ENCODE peak calls at places on chromosome 15, in four cellular contexts. G is CD4-positive, alpha-beta T cell; E is fibroblast of lung; H is WERI-Rb-1. A is an unnamed sample.

GRCh38 chr15:77975332-77976119 is 102.0 kb downstream of the TBC1D2B start:
- DNase-seq in E (no peak), H (no peak), G (no peak), A (no peak)

GRCh38 chr15:100592898-100593297 is 9.1 kb downstream of the LINS1 start:
- DNase-seq in G (no peak), H (no peak), E (peak; percentile 65), A (no peak)

GRCh38 chr15:95604634-95605036 is 725.9 kb upstream of the NR2F2 start:
- DNase-seq in H (no peak), E (peak; percentile 92), G (no peak), A (no peak)

GRCh38 chr15:83288381-83288801 is 3.9 kb upstream of the BNC1 start:
- DNase-seq in E (no peak), G (no peak), H (no peak), A (no peak)

GRCh38 chr15:73568881-73569280 is 64.3 kb downstream of the NPTN start:
- DNase-seq in E (no peak), H (no peak), G (no peak), A (peak; percentile 17)

GRCh38 chr15:53072077-53072476 is 281.9 kb upstream of the ONECUT1 start:
- DNase-seq in E (peak; percentile 63), G (no peak), H (peak; percentile 44), A (no peak)

GRCh38 chr15:33179874-33180273 is 14.6 kb downstream of the FMN1 start:
- DNase-seq in H (no peak), E (no peak), G (no peak), A (no peak)

GRCh38 chr15:81357178-81357686 is 16.8 kb downstream of the TMC3 start:
- DNase-seq in H (no peak), E (no peak), G (no peak), A (no peak)

GRCh38 chr15:88571153-88572029 is 24.9 kb upstream of the DET1 start:
- DNase-seq in E (no peak), G (no peak), H (peak; percentile 95), A (no peak)

GRCh38 chr15:36210426-36210825 is 369.0 kb upstream of the CDIN1 start:
- DNase-seq in H (no peak), E (no peak), G (no peak), A (no peak)

GRCh38 chr15:34038023-34038403 is 991 bp downstream of the AVEN start:
- DNase-seq in H (no peak), E (no peak), G (no peak), A (no peak)

GRCh38 chr15:36831915-36832310 is 252.5 kb downstream of the CDIN1 start:
- DNase-seq in G (no peak), E (no peak), H (no peak), A (no peak)

GRCh38 chr15:84611631-84612030 is 10.8 kb downstream of the ZSCAN2 start:
- DNase-seq in G (no peak), H (no peak), E (peak; percentile 50), A (no peak)

GRCh38 chr15:34737379-34737928 is 17.3 kb downstream of the GJD2 start:
- DNase-seq in E (no peak), H (no peak), G (no peak), A (no peak)

GRCh38 chr15:28099555-28100140 is 533 bp upstream of the OCA2 start:
- DNase-seq in E (no peak), H (no peak), G (no peak), A (no peak)

GRCh38 chr15:55742498-55742926 is 440 bp downstream of the PRTG start:
- DNase-seq in H (peak; percentile 50), G (no peak), E (peak; percentile 50), A (no peak)

GRCh38 chr15:98794754-98795153 is 146.4 kb downstream of the IGF1R start:
- DNase-seq in H (no peak), E (no peak), G (no peak), A (no peak)

GRCh38 chr15:29788433-29789034 is 33.7 kb downstream of the TJP1 start:
- DNase-seq in E (peak; percentile 63), H (no peak), G (no peak), A (no peak)

GRCh38 chr15:76935620-76936019 is 4.1 kb downstream of the RCN2 start:
- DNase-seq in G (no peak), H (no peak), E (no peak), A (no peak)

GRCh38 chr15:85689729-85690128 is 105.0 kb downstream of the KLHL25 start:
- DNase-seq in G (peak; percentile 52), E (peak; percentile 71), H (no peak), A (no peak)

GRCh38 chr15:69035205-69035917 is 20.9 kb downstream of the NOX5 start:
- DNase-seq in H (peak; percentile 68), E (no peak), G (no peak), A (peak; percentile 36)

GRCh38 chr15:41584636-41585139 is 25.7 kb downstream of the TYRO3 start:
- DNase-seq in E (no peak), H (no peak), G (no peak), A (no peak)

GRCh38 chr15:64636101-64636500 is 139.3 kb downstream of the RBPMS2 start:
- DNase-seq in H (no peak), G (no peak), E (peak; percentile 19), A (no peak)

GRCh38 chr15:80615783-80616391 is 79.2 kb upstream of the ABHD17C start:
- DNase-seq in H (peak; percentile 55), G (no peak), E (peak; percentile 54), A (no peak)

GRCh38 chr15:89002281-89002761 is 85.9 kb upstream of the ABHD2 start:
- DNase-seq in E (peak; percentile 75), G (no peak), H (no peak), A (no peak)

GRCh38 chr15:42102646-42103235 is 8.4 kb upstream of the PLA2G4D start:
- DNase-seq in G (no peak), E (peak; percentile 53), H (no peak), A (no peak)

GRCh38 chr15:98789020-98789419 is 140.7 kb downstream of the IGF1R start:
- DNase-seq in G (no peak), E (no peak), H (no peak), A (no peak)

GRCh38 chr15:50685976-50686467 is 575 bp downstream of the TRPM7 start:
- DNase-seq in G (peak; percentile 56), E (peak; percentile 60), H (peak; percentile 61), A (peak; percentile 67)

GRCh38 chr15:83250766-83251165 is 33.7 kb downstream of the BNC1 start:
- DNase-seq in E (no peak), G (no peak), H (no peak), A (no peak)

GRCh38 chr15:91264651-91265351 is 164.7 kb downstream of the SV2B start:
- DNase-seq in E (no peak), H (no peak), G (no peak), A (no peak)

GRCh38 chr15:87420017-87420416 is 836.5 kb downstream of the NTRK3 start:
- DNase-seq in H (no peak), G (no peak), E (no peak), A (no peak)

GRCh38 chr15:46489276-46489675 is 854.4 kb downstream of the SQOR start:
- DNase-seq in G (no peak), H (no peak), E (no peak), A (no peak)

GRCh38 chr15:65082303-65082958 is 5.9 kb downstream of the KBTBD13 start:
- DNase-seq in H (peak; percentile 37), E (no peak), G (peak; percentile 14), A (peak; percentile 15)

GRCh38 chr15:73951044-73951561 is 24.8 kb downstream of the LOXL1 start:
- DNase-seq in H (peak; percentile 97), G (peak; percentile 66), E (peak; percentile 99), A (peak; percentile 95)

GRCh38 chr15:90154861-90155626 is 46.1 kb upstream of the SEMA4B start:
- DNase-seq in E (peak; percentile 82), G (no peak), H (no peak), A (no peak)
- TF ChIP-seq CTCF in E (no peak), G (no peak), H (no peak), A (no peak)

GRCh38 chr15:63502843-63503738 is 1.3 kb upstream of the USP3 start:
- DNase-seq in E (peak; percentile 92), H (peak; percentile 93), G (peak; percentile 41), A (peak; percentile 55)

GRCh38 chr15:63503739-63504246 is 600 bp upstream of the USP3 start:
- DNase-seq in H (peak; percentile 61), G (peak; percentile 77), E (peak; percentile 89), A (no peak)

GRCh38 chr15:63505842-63506222 is 1.4 kb downstream of the USP3 start:
- DNase-seq in G (no peak), E (peak; percentile 62), H (no peak), A (no peak)

GRCh38 chr15:63504979-63505841 is 817 bp downstream of the USP3 start:
- DNase-seq in H (peak; percentile 62), G (peak; percentile 27), E (peak; percentile 61), A (peak; percentile 64)

GRCh38 chr15:63504247-63504978 is at the start of gene USP3:
- DNase-seq in H (peak; percentile 93), G (peak; percentile 94), E (peak; percentile 95), A (peak; percentile 92)
- TF ChIP-seq CTCF in H (peak; percentile 32), G (peak; percentile 36), E (no peak), A (peak; percentile 52)

DNA sequence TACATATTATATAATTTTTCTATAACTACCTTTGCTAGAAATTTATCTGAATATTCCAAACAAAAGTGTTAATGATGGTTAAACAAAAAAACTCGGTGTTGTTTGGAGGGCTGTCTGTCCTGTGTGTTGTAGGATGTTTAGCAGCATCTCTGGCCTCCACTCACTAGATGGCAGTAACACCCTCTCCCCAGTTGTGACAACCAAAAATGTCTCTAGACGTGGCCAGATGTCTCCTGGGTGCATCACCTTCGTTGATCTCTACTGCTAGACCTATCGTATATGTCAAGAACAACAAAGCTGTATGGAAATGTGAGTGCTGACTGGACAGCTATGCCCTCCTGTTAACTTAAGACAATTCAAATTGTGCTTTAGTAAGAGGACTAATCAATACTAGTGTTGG is 14.1 kb downstream of the ANKRD34C start:
- DNase-seq in G (no peak), E (no peak), H (peak; percentile 21), A (no peak)
- TF ChIP-seq CTCF in G (no peak), E (no peak), H (peak; percentile 49), A (no peak)

DNA sequence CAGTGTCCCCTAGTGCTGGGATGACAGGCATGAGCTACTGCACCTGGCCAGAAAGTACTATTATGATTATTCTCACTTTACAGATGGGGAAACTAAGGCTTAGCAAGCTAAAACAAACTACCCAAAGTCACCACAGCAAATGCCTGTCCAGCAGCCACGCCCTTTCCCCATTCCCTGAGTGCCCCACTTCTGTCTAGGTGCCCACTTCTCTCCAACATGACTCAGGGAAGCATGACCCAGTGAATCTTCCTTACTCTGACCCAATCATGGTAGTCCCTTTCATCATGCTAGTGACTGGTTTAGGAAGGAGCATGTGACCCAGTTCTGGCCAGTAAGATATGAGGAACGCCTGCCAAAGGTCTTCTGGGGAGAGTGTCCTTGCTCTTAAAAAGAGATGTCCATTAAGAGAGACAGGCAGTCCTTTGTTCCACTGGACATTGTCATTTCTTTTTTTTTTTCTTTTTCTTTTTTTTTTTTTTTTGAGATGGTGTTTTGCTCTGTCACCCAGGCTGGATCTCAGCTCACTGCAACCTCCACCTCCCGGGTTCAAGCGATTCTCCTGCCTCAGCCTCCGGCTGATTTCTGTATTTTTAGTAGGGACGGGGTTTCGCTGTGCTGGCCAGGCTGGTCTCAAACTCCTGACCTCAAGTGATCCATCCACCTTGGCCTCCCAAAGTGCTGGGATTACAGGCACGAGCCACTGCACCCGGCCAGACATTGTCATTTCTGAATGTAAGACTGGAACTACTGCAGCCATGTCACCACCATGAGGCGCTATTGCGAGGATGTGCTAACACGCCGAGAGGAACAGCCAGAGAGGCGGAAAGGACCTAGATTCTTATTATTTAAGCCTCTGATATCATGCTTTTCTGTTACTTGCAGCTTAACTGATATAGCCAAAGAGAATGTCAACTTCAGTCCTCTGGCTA is 19.8 kb downstream of the MEGF11 start:
- DNase-seq in E (peak; percentile 3), H (peak; percentile 43), G (no peak), A (peak; percentile 49)
- TF ChIP-seq CTCF in E (no peak), H (peak; percentile 45), G (no peak), A (peak; percentile 26)

A was measured in glutamatergic neuron.